ENCODE peak calls at places on chromosomes 5 and 9, in four cellular contexts. L, K, Z and H are unnamed samples.
A peak's percentile ranks its signal among the peaks of the same experiment; 100 is the strongest.

GRCh38 chr9:127135056-127135745 is 12.8 kb upstream of the ANGPTL2 start:
- DNase-seq in Z (no peak), L (no peak), K (no peak), H (no peak)

GRCh38 chr5:151619812-151620462 is 28.8 kb upstream of the FAT2 start:
- DNase-seq in L (no peak), K (no peak), Z (no peak), H (no peak)

GRCh38 chr9:70601000-70601929 is 186.8 kb upstream of the KLF9 start:
- DNase-seq in L (peak; percentile 100), K (no peak), Z (peak; percentile 100), H (no peak)

GRCh38 chr5:26003966-26004365 is 1034.4 kb downstream of the CDH9 start:
- DNase-seq in Z (no peak), K (no peak), L (peak; percentile 1), H (no peak)

GRCh38 chr9:133708770-133709611 is 29.2 kb downstream of the SARDH start:
- DNase-seq in K (no peak), Z (no peak), L (no peak), H (peak; percentile 39)

GRCh38 chr5:175813943-175814630 is 57.3 kb upstream of the CPLX2 start:
- DNase-seq in K (no peak), Z (no peak), L (no peak), H (no peak)

GRCh38 chr5:173655196-173655797 is 38.8 kb upstream of the BOD1 start:
- DNase-seq in Z (no peak), L (no peak), K (no peak), H (no peak)

GRCh38 chr5:139684881-139685749 is 37.0 kb downstream of the CXXC5 start:
- DNase-seq in L (no peak), K (no peak), Z (no peak), H (no peak)

GRCh38 chr5:110940136-110940535 is 131.4 kb upstream of the TSLP start:
- DNase-seq in Z (peak; percentile 63), K (no peak), L (no peak), H (no peak)

GRCh38 chr5:139394123-139394653 is 716 bp downstream of the PROB1 start:
- DNase-seq in L (no peak), Z (no peak), K (peak; percentile 77), H (peak; percentile 75)

GRCh38 chr9:86470326-86470725 is 116.1 kb upstream of the TUT7 start:
- DNase-seq in Z (peak; percentile 60), L (peak; percentile 27), K (no peak), H (no peak)

GRCh38 chr9:15738011-15738410 is 185.2 kb downstream of the CCDC171 start:
- DNase-seq in Z (peak; percentile 15), L (peak; percentile 63), K (no peak), H (no peak)

GRCh38 chr5:83322273-83322924 is 149.1 kb upstream of the VCAN start:
- DNase-seq in L (no peak), Z (peak; percentile 32), K (no peak), H (no peak)

GRCh38 chr9:97388721-97389238 is 23.1 kb upstream of the TDRD7 start:
- DNase-seq in K (no peak), L (no peak), Z (no peak), H (no peak)

GRCh38 chr5:5419291-5420210 is 2.9 kb upstream of the ICE1 start:
- DNase-seq in Z (peak; percentile 89), L (peak; percentile 96), K (no peak), H (no peak)

GRCh38 chr9:21549251-21549765 is 67.2 kb upstream of the IFNE start:
- DNase-seq in K (no peak), Z (peak; percentile 99), L (peak; percentile 99), H (no peak)

GRCh38 chr5:78467744-78468357 is 107.4 kb downstream of the SCAMP1 start:
- DNase-seq in L (peak; percentile 77), Z (peak; percentile 53), K (no peak), H (no peak)

GRCh38 chr5:7856855-7857254 is 5.9 kb upstream of the CFAP90 start:
- DNase-seq in Z (peak; percentile 31), L (peak; percentile 51), K (peak; percentile 41), H (peak; percentile 53)
- TF ChIP-seq CTCF in Z (peak; percentile 77), L (peak; percentile 73), K (peak; percentile 57), H (peak; percentile 75)

GRCh38 chr9:19233344-19233743 is 2.9 kb downstream of the DENND4C start:
- DNase-seq in Z (no peak), L (no peak), K (no peak), H (no peak)

GRCh38 chr9:19230356-19231125 is at the start of gene DENND4C:
- DNase-seq in K (peak; percentile 96), L (peak; percentile 78), Z (peak; percentile 85), H (peak; percentile 96)

GRCh38 chr9:19232117-19232829 is 1.8 kb downstream of the DENND4C start:
- DNase-seq in K (no peak), L (no peak), Z (no peak), H (no peak)

GRCh38 chr9:19231126-19232035 is 888 bp downstream of the DENND4C start:
- DNase-seq in Z (peak; percentile 26), L (no peak), K (no peak), H (no peak)

GRCh38 chr9:19232830-19233194 is 2.3 kb downstream of the DENND4C start:
- DNase-seq in L (peak; percentile 57), Z (peak; percentile 67), K (no peak), H (no peak)
- TF ChIP-seq CTCF in L (peak; percentile 12), Z (no peak), K (no peak), H (no peak)

GRCh38 chr5:7261049-7261448 is 134.9 kb upstream of the ADCY2 start:
- DNase-seq in K (peak; percentile 48), Z (peak; percentile 48), L (peak; percentile 65), H (peak; percentile 23)
- TF ChIP-seq CTCF in K (peak; percentile 40), Z (peak; percentile 68), L (peak; percentile 74), H (peak; percentile 62)

GRCh38 chr5:149470942-149471341 is 80.3 kb downstream of the CSNK1A1 start:
- DNase-seq in L (no peak), K (no peak), Z (no peak), H (no peak)
- TF ChIP-seq CTCF in L (no peak), K (no peak), Z (no peak), H (peak; percentile 15)

GRCh38 chr9:36632892-36633291 is 60.2 kb downstream of the MELK start:
- DNase-seq in K (no peak), Z (peak; percentile 21), L (peak; percentile 42), H (no peak)
- TF ChIP-seq CTCF in K (peak; percentile 74), Z (peak; percentile 36), L (peak; percentile 57), H (peak; percentile 67)

GRCh38 chr5:177450672-177451424 is 4.2 kb downstream of the PRR7 start:
- DNase-seq in K (no peak), Z (no peak), L (no peak), H (no peak)

GRCh38 chr5:177454397-177455035 is 7.9 kb downstream of the PRR7 start:
- DNase-seq in Z (peak; percentile 72), K (peak; percentile 99), L (peak; percentile 84), H (peak; percentile 97)

GRCh38 chr5:177455036-177455660 is 8.5 kb downstream of the PRR7 start:
- DNase-seq in K (peak; percentile 87), L (peak; percentile 49), Z (peak; percentile 72), H (peak; percentile 92)

GRCh38 chr5:177453852-177454396 is 7.3 kb downstream of the PRR7 start:
- DNase-seq in L (no peak), Z (peak; percentile 23), K (no peak), H (no peak)

GRCh38 chr5:177452688-177453638 is 6.3 kb downstream of the PRR7 start:
- DNase-seq in K (no peak), L (no peak), Z (no peak), H (no peak)
- TF ChIP-seq CTCF in K (no peak), L (no peak), Z (no peak), H (no peak)

GRCh38 chr5:177491429-177491945 is 5.9 kb downstream of the PDLIM7 start:
- DNase-seq in Z (peak; percentile 53), K (peak; percentile 97), L (peak; percentile 37), H (peak; percentile 98)
- TF ChIP-seq CTCF in Z (peak; percentile 55), K (peak; percentile 100), L (peak; percentile 31), H (peak; percentile 100)

DNA sequence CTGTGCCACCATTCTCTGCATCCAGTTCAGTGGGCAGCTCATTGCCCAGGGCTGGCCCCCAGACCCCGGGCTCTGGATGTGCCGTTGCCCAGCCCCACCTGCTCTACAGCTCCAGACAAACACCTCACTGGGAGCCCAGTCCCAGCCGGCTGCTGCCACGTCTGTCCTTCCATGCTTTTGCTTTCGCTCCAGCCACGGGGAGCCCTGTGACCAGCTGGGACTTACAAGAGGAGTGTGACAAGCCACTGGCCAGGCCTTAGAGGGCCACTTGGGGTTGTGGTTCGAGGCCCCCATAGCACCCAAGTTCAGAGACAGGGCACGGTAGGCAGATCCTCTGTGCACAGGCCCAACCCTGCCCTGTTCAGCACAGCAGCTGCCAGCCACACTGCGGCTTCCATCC is 142.0 kb downstream of the ADAMTS2 start:
- DNase-seq in Z (no peak), L (no peak), K (no peak), H (no peak)
- TF ChIP-seq CTCF in Z (no peak), L (no peak), K (no peak), H (no peak)

DNA sequence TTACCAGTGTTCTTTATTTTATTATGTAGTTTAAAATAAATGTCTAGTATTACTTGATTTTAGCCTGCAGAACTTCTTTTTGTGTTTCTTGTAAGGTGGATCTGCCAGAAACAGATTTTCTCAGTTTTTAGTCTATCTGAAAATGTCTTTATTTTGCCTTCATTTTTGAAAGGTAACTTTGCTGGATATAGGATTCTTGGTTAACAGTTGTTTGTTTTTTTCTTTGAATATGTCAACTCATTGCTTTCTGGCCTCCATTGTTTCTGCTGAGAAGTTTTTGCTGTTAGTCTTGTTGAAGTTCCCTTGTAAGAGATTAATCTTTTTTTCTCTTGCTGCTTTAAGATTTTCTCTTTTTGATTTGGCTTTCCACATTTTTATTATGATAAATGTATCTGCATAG is 75.5 kb downstream of the MTREX start:
- DNase-seq in L (no peak), Z (no peak), K (no peak), H (no peak)
- TF ChIP-seq CTCF in L (no peak), Z (no peak), K (no peak), H (no peak)

GRCh38 chr5:164958688-164959087 is 1453.3 kb downstream of the MAT2B start:
- DNase-seq in Z (no peak), K (no peak), L (peak; percentile 0), H (no peak)
- TF ChIP-seq CTCF in Z (no peak), K (peak; percentile 40), L (no peak), H (peak; percentile 59)